ENCODE peak calls at places on chromosome 3, in nine cellular contexts. Y is IMR-90, Q is choroid plexus epithelial cell, E is Peyer's patch, L is AG04449, G is GM13977, R is astrocyte of the spinal cord, A is mesothelial cell of epicardium, V is fibroblast of the aortic adventitia. K is an unnamed sample.

GRCh38 chr3:134938024-134938525 is 143.0 kb downstream of the EPHB1 start:
- DNase-seq in E (no peak), G (no peak), Y (no peak), A (no peak), R (no peak), Q (no peak), L (no peak), V (no peak), K (no peak)

GRCh38 chr3:175914785-175915184 is 1055.7 kb downstream of the NAALADL2 start:
- DNase-seq in G (no peak), Y (peak; percentile 33), Q (peak; percentile 32), E (no peak), R (no peak), L (no peak), V (peak; percentile 7), A (no peak), K (peak; percentile 9)

GRCh38 chr3:104628185-104628789 is 738.4 kb upstream of the ALCAM start:
- DNase-seq in R (peak; percentile 69), L (no peak), Y (peak; percentile 73), G (peak; percentile 12), E (no peak), A (no peak), V (peak; percentile 78), Q (peak; percentile 84), K (peak; percentile 51)

GRCh38 chr3:12522721-12523120 is 22.6 kb downstream of the MKRN2OS start:
- DNase-seq in Y (no peak), L (no peak), E (no peak), V (no peak), A (no peak), R (no peak), G (no peak), Q (no peak), K (no peak)

GRCh38 chr3:52064561-52064960 is 8.2 kb upstream of the DUSP7 start:
- DNase-seq in Q (no peak), L (no peak), Y (no peak), G (no peak), E (no peak), V (no peak), R (no peak), A (no peak), K (no peak)

GRCh38 chr3:137669519-137670060 is 94.5 kb upstream of the SOX14 start:
- DNase-seq in A (no peak), R (no peak), E (no peak), L (no peak), Y (no peak), Q (no peak), G (no peak), V (no peak), K (no peak)

GRCh38 chr3:187267306-187267705 is 24.2 kb downstream of the MASP1 start:
- DNase-seq in V (peak; percentile 59), G (no peak), L (no peak), Y (no peak), R (no peak), E (no peak), Q (no peak), A (no peak), K (no peak)

GRCh38 chr3:106367496-106367895 is 498.7 kb upstream of the CBLB start:
- DNase-seq in G (no peak), E (no peak), A (no peak), R (no peak), L (no peak), Y (peak; percentile 27), V (peak; percentile 30), Q (no peak), K (no peak)

GRCh38 chr3:16372362-16373269 is 107.6 kb downstream of the OXNAD1 start:
- DNase-seq in E (no peak), Q (no peak), A (no peak), L (no peak), V (peak; percentile 53), G (no peak), Y (no peak), R (no peak), K (peak; percentile 29)

GRCh38 chr3:192850501-192850981 is 67.1 kb downstream of the MB21D2 start:
- DNase-seq in V (no peak), G (peak; percentile 47), E (peak; percentile 89), Y (peak; percentile 86), L (no peak), A (no peak), R (peak; percentile 73), Q (peak; percentile 70), K (peak; percentile 50)

GRCh38 chr3:175274056-175274455 is 414.9 kb downstream of the NAALADL2 start:
- DNase-seq in V (no peak), Y (no peak), A (no peak), E (no peak), G (peak; percentile 21), R (no peak), L (no peak), Q (no peak), K (peak; percentile 30)

GRCh38 chr3:141388823-141389617 is 20.7 kb downstream of the ZBTB38 start:
- DNase-seq in E (no peak), L (no peak), R (peak; percentile 61), G (no peak), A (no peak), Y (no peak), V (peak; percentile 78), Q (no peak), K (no peak)

GRCh38 chr3:59580499-59580898 is 530.7 kb upstream of the CFAP20DC start:
- DNase-seq in E (no peak), L (no peak), A (no peak), V (no peak), Y (no peak), Q (no peak), G (peak; percentile 11), R (no peak), K (no peak)
- TF ChIP-seq CTCF in E (no peak), L (no peak), A (no peak), V (no peak), Y (no peak), Q (no peak), G (no peak), R (no peak), K (no peak)

DNA sequence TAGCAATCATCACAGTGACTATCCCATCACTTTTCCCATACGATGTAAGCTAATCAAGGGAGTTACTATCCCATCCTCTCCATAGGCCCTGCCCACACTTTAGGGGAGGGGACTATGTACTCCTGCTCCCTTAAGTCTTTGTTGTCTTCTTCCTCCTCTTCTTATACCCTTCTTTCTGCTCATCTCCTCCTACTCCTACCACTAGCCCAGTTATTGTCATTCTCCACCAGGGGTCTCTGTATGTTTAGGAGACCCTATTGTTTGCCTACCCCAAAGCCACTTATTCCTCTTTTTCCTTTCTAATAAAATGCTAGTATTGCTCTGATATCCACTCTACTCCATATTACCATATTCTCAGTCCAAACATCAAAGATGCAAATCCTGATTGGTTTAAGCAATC is 27.8 kb downstream of the STAC start:
- DNase-seq in Q (peak; percentile 7), R (no peak), V (no peak), G (peak; percentile 8), E (no peak), A (no peak), Y (no peak), L (no peak), K (no peak)
- TF ChIP-seq CTCF in Q (peak; percentile 29), R (peak; percentile 23), V (peak; percentile 21), G (no peak), E (no peak), A (no peak), Y (no peak), L (no peak), K (no peak)

GRCh38 chr3:183560607-183561006 is 5.1 kb upstream of the KLHL6 start:
- DNase-seq in G (peak; percentile 53), Q (peak; percentile 49), V (no peak), L (no peak), Y (no peak), A (no peak), E (peak; percentile 78), R (no peak), K (peak; percentile 73)
- TF ChIP-seq CTCF in G (peak; percentile 52), Q (peak; percentile 55), V (no peak), L (no peak), Y (no peak), A (no peak), E (peak; percentile 61), R (no peak), K (peak; percentile 43)

GRCh38 chr3:14783480-14784086 is 35.2 kb upstream of the FGD5 start:
- DNase-seq in Q (no peak), E (no peak), L (no peak), R (no peak), Y (no peak), A (no peak), G (no peak), V (no peak), K (no peak)

GRCh38 chr3:14779069-14779685 is 39.6 kb upstream of the FGD5 start:
- DNase-seq in L (no peak), A (no peak), Y (no peak), R (no peak), E (no peak), Q (no peak), V (no peak), G (no peak), K (no peak)

GRCh38 chr3:14785207-14786155 is 33.3 kb upstream of the FGD5 start:
- DNase-seq in L (no peak), G (no peak), Q (no peak), E (no peak), A (peak; percentile 5), Y (no peak), R (no peak), V (no peak), K (no peak)

GRCh38 chr3:14784087-14784596 is 34.6 kb upstream of the FGD5 start:
- DNase-seq in E (no peak), L (no peak), G (no peak), Q (no peak), V (no peak), Y (no peak), A (peak; percentile 52), R (no peak), K (no peak)

DNA sequence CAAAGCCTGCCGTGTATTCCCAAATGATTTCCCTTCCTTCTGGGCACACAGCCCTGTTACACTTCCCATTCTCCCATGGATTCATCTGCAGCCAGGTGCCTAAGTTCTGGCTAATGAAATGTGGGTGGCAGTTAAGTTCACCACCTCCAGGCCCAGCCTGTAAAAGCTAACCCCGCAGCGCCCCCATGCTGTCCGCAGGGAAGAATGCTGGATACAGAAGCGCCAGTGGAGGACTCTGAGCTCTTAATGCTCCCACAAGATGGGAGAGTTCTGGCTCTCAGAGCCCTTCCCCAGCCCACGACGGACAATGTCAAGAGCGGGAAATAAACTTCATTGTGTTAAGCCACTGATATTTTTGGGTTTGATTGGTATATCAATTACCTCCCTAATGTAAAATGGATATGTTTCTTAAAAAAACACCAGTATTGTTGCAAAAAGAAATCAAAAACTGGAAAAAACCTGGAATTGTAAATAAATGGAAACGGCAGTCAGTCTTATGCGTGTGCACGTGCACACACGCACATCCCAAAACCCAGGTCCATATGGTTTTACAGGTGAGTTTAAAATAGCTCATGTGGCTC is 37.7 kb upstream of the FGD5 start:
- DNase-seq in L (no peak), Y (peak; percentile 30), A (peak; percentile 18), V (peak; percentile 55), E (peak; percentile 75), Q (peak; percentile 70), R (peak; percentile 5), G (peak; percentile 79), K (peak; percentile 82)
- TF ChIP-seq CTCF in L (peak; percentile 56), Y (peak; percentile 46), A (no peak), V (peak; percentile 69), E (peak; percentile 72), Q (peak; percentile 84), R (peak; percentile 47), G (peak; percentile 92), K (peak; percentile 79)

GRCh38 chr3:121152573-121152972 is 244.6 kb downstream of the STXBP5L start:
- DNase-seq in V (no peak), Y (no peak), A (no peak), G (no peak), Q (peak; percentile 5), R (peak; percentile 9), E (no peak), L (no peak), K (no peak)
- TF ChIP-seq CTCF in V (no peak), Y (no peak), A (no peak), G (peak; percentile 20), Q (peak; percentile 3), R (no peak), E (no peak), L (no peak), K (no peak)

K was measured in GM13976.